ENCODE peak calls at places on chromosome 2, in ten cellular contexts. V is GM13976; J is SHP77; U is Daoy; Q is T follicular helper cell; T is stimulated activated CD4-positive, alpha-beta T cell treated with anti-CD3 and anti-CD28 coated beads, TNF-alpha, amount 100 ng/mL, for 24 hours; R is KG1; C is activated CD4-positive, alpha-beta T cell treated with anti-CD3 and anti-CD28 coated beads, Interleukin-2, amount 10 ng/mL, durations not matched to agents 7 days and 5 days; B is activated gamma-delta T cell treated with Interleukin-2 at 50 U/mL for 16 hours; I is lung microvascular endothelial cell. Y is an unnamed sample.

GRCh38 chr2:64604929-64605550 is 48.7 kb downstream of the SERTAD2 start:
- DNase-seq in I (no peak), B (no peak), T (no peak), Q (no peak), C (no peak), U (no peak), V (no peak), R (no peak), J (no peak), Y (no peak)

GRCh38 chr2:234518986-234519642 is 22.2 kb upstream of the ARL4C start:
- DNase-seq in C (no peak), T (no peak), B (no peak), I (no peak), Q (no peak), R (no peak), U (no peak), J (no peak), V (no peak), Y (no peak)

GRCh38 chr2:72137498-72138010 is 10.1 kb downstream of the CYP26B1 start:
- DNase-seq in B (peak), Q (peak), C (peak), T (peak), U (peak), R (peak), J (peak), I (peak), V (peak), Y (no peak)

GRCh38 chr2:106107509-106108131 is 86.5 kb downstream of the UXS1 start:
- DNase-seq in V (peak), J (no peak), U (peak), I (no peak), C (no peak), B (no peak), T (peak), R (no peak), Q (peak), Y (no peak)

GRCh38 chr2:235903803-235904637 is 264.2 kb downstream of the GBX2 start:
- DNase-seq in U (no peak), R (no peak), B (no peak), I (no peak), T (no peak), V (no peak), J (no peak), C (no peak), Q (no peak), Y (peak)

GRCh38 chr2:1662606-1663180 is 81.6 kb downstream of the PXDN start:
- DNase-seq in I (no peak), R (no peak), J (no peak), Q (no peak), B (no peak), U (no peak), C (no peak), T (no peak), V (no peak), Y (no peak)

GRCh38 chr2:181231151-181231550 is 226.0 kb upstream of the ITGA4 start:
- DNase-seq in V (no peak), B (no peak), J (no peak), T (no peak), I (no peak), C (no peak), Q (no peak), U (peak), R (no peak), Y (no peak)

GRCh38 chr2:130755234-130756040 is at the start of gene AMER3:
- DNase-seq in R (no peak), B (no peak), U (no peak), Q (no peak), J (no peak), C (no peak), V (no peak), T (no peak), I (no peak), Y (peak)

GRCh38 chr2:70557171-70557838 is 3.7 kb upstream of the TGFA start:
- DNase-seq in R (no peak), J (peak), B (no peak), Q (no peak), C (no peak), I (no peak), T (no peak), U (no peak), V (no peak), Y (peak)

GRCh38 chr2:219997341-219997851 is 370.0 kb downstream of the SLC4A3 start:
- DNase-seq in B (no peak), V (no peak), J (peak), U (peak), I (no peak), C (peak), Q (no peak), R (no peak), T (peak), Y (no peak)